ENCODE peak calls at places on chromosomes 12 and 14, in six cellular contexts. Y is uterus; S is HFFc6; I is activated T-cell treated with anti-CD3 and anti-CD28 coated beads for 1 hour; E is left kidney; H is central memory CD4-positive, alpha-beta T cell. V is an unnamed sample.

GRCh38 chr14:61774861-61775260 is 12.6 kb downstream of the SNAPC1 start:
- DNase-seq in H (no peak), E (no peak), Y (no peak), S (no peak), I (no peak), V (no peak)

GRCh38 chr14:67940894-67941455 is 121.4 kb downstream of the RAD51B start:
- DNase-seq in S (peak), H (no peak), E (peak), I (no peak), Y (no peak), V (no peak)

GRCh38 chr14:73850940-73851339 is 691 bp upstream of the PTGR2 start:
- DNase-seq in Y (no peak), E (peak), H (no peak), S (no peak), I (no peak), V (no peak)

GRCh38 chr12:13328535-13328934 is 132.0 kb downstream of the EMP1 start:
- DNase-seq in H (no peak), I (no peak), S (no peak), Y (no peak), E (no peak), V (no peak)

GRCh38 chr14:22386924-22387775 is 201.9 kb downstream of the DAD1 start:
- DNase-seq in E (peak), H (no peak), I (peak), Y (peak), S (peak), V (peak)

GRCh38 chr12:109255377-109255776 is 53.7 kb downstream of the FOXN4 start:
- DNase-seq in Y (no peak), H (no peak), E (peak), I (no peak), S (no peak), V (peak)

GRCh38 chr12:3130053-3130805 is 53.0 kb downstream of the TSPAN9 start:
- DNase-seq in H (no peak), I (no peak), S (no peak), E (peak), Y (no peak), V (no peak)

GRCh38 chr14:97056086-97056485 is 258.9 kb downstream of the VRK1 start:
- DNase-seq in I (no peak), E (peak), S (no peak), Y (no peak), H (no peak), V (no peak)

GRCh38 chr12:1812650-1813302 is 7.6 kb upstream of the LRTM2 start:
- DNase-seq in S (no peak), H (no peak), Y (no peak), E (no peak), I (no peak), V (no peak)

GRCh38 chr14:75711134-75711795 is 50.2 kb downstream of the TTLL5 start:
- DNase-seq in H (no peak), S (peak), Y (peak), E (peak), I (no peak), V (peak)

GRCh38 chr12:121059031-121059898 is 20.2 kb upstream of the OASL start:
- DNase-seq in E (no peak), H (no peak), I (no peak), Y (no peak), S (no peak), V (no peak)

GRCh38 chr14:56044196-56044595 is 74.0 kb upstream of the PELI2 start:
- DNase-seq in S (no peak), H (no peak), I (no peak), Y (no peak), E (no peak), V (no peak)

GRCh38 chr14:77025744-77026165 is 2.8 kb downstream of the IRF2BPL start:
- DNase-seq in E (peak), S (no peak), I (no peak), H (no peak), Y (no peak), V (no peak)

GRCh38 chr12:9750276-9751203 is 10.2 kb downstream of the CD69 start:
- DNase-seq in Y (no peak), S (peak), I (peak), H (peak), E (peak), V (peak)

GRCh38 chr12:127809236-127809635 is 457.7 kb upstream of the TMEM132C start:
- DNase-seq in S (peak), H (no peak), I (no peak), Y (no peak), E (peak), V (no peak)